ENCODE peak calls at places on chromosomes 4 and X, in six cellular contexts. One of them, this sample, is unnamed.

GRCh38 chr4:90745176-90745575 is 618.0 kb downstream of the CCSER1 start:
- DNase-seq in NCI-H2171 treated with DMSO at 0.1 percent for 48 hours: no peak
- DNase-seq in caudate nucleus: no peak
- DNase-seq in SW480: no peak
- DNase-seq in activated CD4-positive, alpha-beta T cell treated with anti-CD3 and anti-CD28 coated beads, Interleukin-2, amount 50 U/mL, for 4 hours: no peak
- DNase-seq in GM10248: no peak
- DNase-seq in this sample: no peak

GRCh38 chrX:134727363-134727762 is 69.1 kb upstream of the PLAC1 start:
- DNase-seq in caudate nucleus: no peak
- DNase-seq in activated CD4-positive, alpha-beta T cell treated with anti-CD3 and anti-CD28 coated beads, Interleukin-2, amount 50 U/mL, for 4 hours: no peak
- DNase-seq in GM10248: no peak
- DNase-seq in NCI-H2171 treated with DMSO at 0.1 percent for 48 hours: no peak
- DNase-seq in SW480: no peak
- DNase-seq in this sample: no peak

GRCh38 chrX:11792461-11793421 is 34.7 kb downstream of the MSL3 start:
- DNase-seq in SW480: no peak
- DNase-seq in caudate nucleus: no peak
- DNase-seq in GM10248: peak; percentile 59
- DNase-seq in NCI-H2171 treated with DMSO at 0.1 percent for 48 hours: no peak
- DNase-seq in activated CD4-positive, alpha-beta T cell treated with anti-CD3 and anti-CD28 coated beads, Interleukin-2, amount 50 U/mL, for 4 hours: peak; percentile 55
- DNase-seq in this sample: peak; percentile 36

GRCh38 chr4:38667005-38667771 is 3.2 kb downstream of the KLF3 start:
- DNase-seq in NCI-H2171 treated with DMSO at 0.1 percent for 48 hours: peak; percentile 59
- DNase-seq in GM10248: peak; percentile 33
- DNase-seq in caudate nucleus: peak; percentile 28
- DNase-seq in activated CD4-positive, alpha-beta T cell treated with anti-CD3 and anti-CD28 coated beads, Interleukin-2, amount 50 U/mL, for 4 hours: peak; percentile 26
- DNase-seq in SW480: peak; percentile 90
- DNase-seq in this sample: peak; percentile 73

GRCh38 chrX:100408643-100409315 is 1.3 kb downstream of the PCDH19 start:
- DNase-seq in caudate nucleus: no peak
- DNase-seq in SW480: no peak
- DNase-seq in GM10248: peak; percentile 13
- DNase-seq in activated CD4-positive, alpha-beta T cell treated with anti-CD3 and anti-CD28 coated beads, Interleukin-2, amount 50 U/mL, for 4 hours: no peak
- DNase-seq in NCI-H2171 treated with DMSO at 0.1 percent for 48 hours: no peak
- DNase-seq in this sample: no peak

GRCh38 chrX:52563105-52563504 is 46.2 kb upstream of the XAGE1B start:
- DNase-seq in caudate nucleus: no peak
- DNase-seq in SW480: no peak
- DNase-seq in activated CD4-positive, alpha-beta T cell treated with anti-CD3 and anti-CD28 coated beads, Interleukin-2, amount 50 U/mL, for 4 hours: no peak
- DNase-seq in NCI-H2171 treated with DMSO at 0.1 percent for 48 hours: no peak
- DNase-seq in GM10248: no peak
- DNase-seq in this sample: no peak

GRCh38 chr4:48557478-48557877 is 67.4 kb downstream of the ZAR1 start:
- DNase-seq in caudate nucleus: no peak
- DNase-seq in activated CD4-positive, alpha-beta T cell treated with anti-CD3 and anti-CD28 coated beads, Interleukin-2, amount 50 U/mL, for 4 hours: no peak
- DNase-seq in GM10248: no peak
- DNase-seq in SW480: no peak
- DNase-seq in NCI-H2171 treated with DMSO at 0.1 percent for 48 hours: no peak
- DNase-seq in this sample: no peak

GRCh38 chr4:15004701-15005301 is 2.5 kb downstream of the CPEB2 start:
- DNase-seq in NCI-H2171 treated with DMSO at 0.1 percent for 48 hours: no peak
- DNase-seq in GM10248: peak; percentile 43
- DNase-seq in activated CD4-positive, alpha-beta T cell treated with anti-CD3 and anti-CD28 coated beads, Interleukin-2, amount 50 U/mL, for 4 hours: peak; percentile 20
- DNase-seq in caudate nucleus: peak; percentile 18
- DNase-seq in SW480: peak; percentile 40
- DNase-seq in this sample: peak; percentile 92

This sample was measured in thyroid gland.